ENCODE peak calls at places on chromosomes 6 and 20, in eight cellular contexts. One of them, this sample, is unnamed.

GRCh38 chr6:83707829-83708545 is 914 bp downstream of the SNAP91 start:
- DNase-seq in right atrium auricular region: no peak
- DNase-seq in IMR-90: no peak
- DNase-seq in CD8-positive, alpha-beta T cell: no peak
- DNase-seq in endodermal cell: peak
- DNase-seq in heart right ventricle: no peak
- DNase-seq in dorsolateral prefrontal cortex: peak
- DNase-seq in A549: no peak
- DNase-seq in this sample: no peak

GRCh38 chr6:151330130-151330715 is 61.1 kb downstream of the ZBTB2 start:
- DNase-seq in endodermal cell: no peak
- DNase-seq in dorsolateral prefrontal cortex: no peak
- DNase-seq in heart right ventricle: no peak
- DNase-seq in A549: no peak
- DNase-seq in CD8-positive, alpha-beta T cell: no peak
- DNase-seq in right atrium auricular region: no peak
- DNase-seq in IMR-90: peak
- DNase-seq in this sample: no peak

GRCh38 chr20:62165762-62166399 is 16.9 kb upstream of the MTG2 start:
- DNase-seq in dorsolateral prefrontal cortex: no peak
- DNase-seq in heart right ventricle: no peak
- DNase-seq in endodermal cell: no peak
- DNase-seq in CD8-positive, alpha-beta T cell: no peak
- DNase-seq in A549: no peak
- DNase-seq in IMR-90: no peak
- DNase-seq in right atrium auricular region: no peak
- DNase-seq in this sample: no peak

GRCh38 chr6:23499549-23499948 is 626.5 kb upstream of the NRSN1 start:
- DNase-seq in IMR-90: no peak
- DNase-seq in CD8-positive, alpha-beta T cell: no peak
- DNase-seq in A549: no peak
- DNase-seq in right atrium auricular region: no peak
- DNase-seq in dorsolateral prefrontal cortex: no peak
- DNase-seq in endodermal cell: no peak
- DNase-seq in heart right ventricle: no peak
- DNase-seq in this sample: no peak

GRCh38 chr20:25339608-25340007 is 51.0 kb downstream of the ABHD12 start:
- DNase-seq in dorsolateral prefrontal cortex: no peak
- DNase-seq in A549: no peak
- DNase-seq in IMR-90: no peak
- DNase-seq in right atrium auricular region: no peak
- DNase-seq in endodermal cell: no peak
- DNase-seq in CD8-positive, alpha-beta T cell: no peak
- DNase-seq in heart right ventricle: no peak
- DNase-seq in this sample: no peak

GRCh38 chr6:114000066-114000465 is 29.1 kb upstream of the HDAC2 start:
- DNase-seq in dorsolateral prefrontal cortex: no peak
- DNase-seq in heart right ventricle: no peak
- DNase-seq in right atrium auricular region: no peak
- DNase-seq in endodermal cell: no peak
- DNase-seq in A549: no peak
- DNase-seq in CD8-positive, alpha-beta T cell: no peak
- DNase-seq in IMR-90: peak
- DNase-seq in this sample: no peak

GRCh38 chr6:14888575-14889000 is 357.3 kb upstream of the JARID2 start:
- DNase-seq in CD8-positive, alpha-beta T cell: no peak
- DNase-seq in A549: no peak
- DNase-seq in dorsolateral prefrontal cortex: no peak
- DNase-seq in endodermal cell: no peak
- DNase-seq in IMR-90: no peak
- DNase-seq in right atrium auricular region: no peak
- DNase-seq in heart right ventricle: peak
- DNase-seq in this sample: no peak

GRCh38 chr6:122620902-122621301 is 10.7 kb downstream of the PKIB start:
- DNase-seq in IMR-90: peak
- DNase-seq in CD8-positive, alpha-beta T cell: no peak
- DNase-seq in dorsolateral prefrontal cortex: no peak
- DNase-seq in A549: peak
- DNase-seq in right atrium auricular region: no peak
- DNase-seq in endodermal cell: no peak
- DNase-seq in heart right ventricle: no peak
- DNase-seq in this sample: no peak

GRCh38 chr6:31473780-31474725 is 23.9 kb upstream of the MICB start:
- DNase-seq in A549: no peak
- DNase-seq in heart right ventricle: no peak
- DNase-seq in IMR-90: peak
- DNase-seq in CD8-positive, alpha-beta T cell: no peak
- DNase-seq in dorsolateral prefrontal cortex: no peak
- DNase-seq in endodermal cell: peak
- DNase-seq in right atrium auricular region: no peak
- DNase-seq in this sample: no peak

GRCh38 chr6:151847064-151847463 is 39.6 kb downstream of the ESR1 start:
- DNase-seq in A549: peak
- DNase-seq in endodermal cell: peak
- DNase-seq in dorsolateral prefrontal cortex: no peak
- DNase-seq in heart right ventricle: peak
- DNase-seq in CD8-positive, alpha-beta T cell: no peak
- DNase-seq in right atrium auricular region: no peak
- DNase-seq in IMR-90: peak
- DNase-seq in this sample: no peak

GRCh38 chr6:85453052-85453451 is 3.2 kb downstream of the NT5E start:
- DNase-seq in IMR-90: no peak
- DNase-seq in CD8-positive, alpha-beta T cell: no peak
- DNase-seq in dorsolateral prefrontal cortex: no peak
- DNase-seq in heart right ventricle: no peak
- DNase-seq in endodermal cell: no peak
- DNase-seq in A549: no peak
- DNase-seq in right atrium auricular region: no peak
- DNase-seq in this sample: no peak

GRCh38 chr6:32642707-32643106 is 5.5 kb downstream of the HLA-DQA1 start:
- DNase-seq in IMR-90: no peak
- DNase-seq in CD8-positive, alpha-beta T cell: no peak
- DNase-seq in endodermal cell: no peak
- DNase-seq in dorsolateral prefrontal cortex: no peak
- DNase-seq in right atrium auricular region: no peak
- DNase-seq in A549: no peak
- DNase-seq in heart right ventricle: no peak
- DNase-seq in this sample: no peak

GRCh38 chr6:87237804-87238203 is 82.4 kb downstream of the ZNF292 start:
- DNase-seq in right atrium auricular region: no peak
- DNase-seq in dorsolateral prefrontal cortex: no peak
- DNase-seq in heart right ventricle: no peak
- DNase-seq in CD8-positive, alpha-beta T cell: no peak
- DNase-seq in A549: peak
- DNase-seq in endodermal cell: no peak
- DNase-seq in IMR-90: peak
- DNase-seq in this sample: no peak

GRCh38 chr6:117451607-117452164 is 25.9 kb upstream of the ROS1 start:
- DNase-seq in right atrium auricular region: no peak
- DNase-seq in CD8-positive, alpha-beta T cell: no peak
- DNase-seq in endodermal cell: no peak
- DNase-seq in heart right ventricle: no peak
- DNase-seq in A549: no peak
- DNase-seq in dorsolateral prefrontal cortex: no peak
- DNase-seq in IMR-90: peak
- DNase-seq in this sample: no peak

GRCh38 chr6:160430741-160431140 is 82.6 kb downstream of the SLC22A3 start:
- DNase-seq in heart right ventricle: peak
- DNase-seq in IMR-90: no peak
- DNase-seq in CD8-positive, alpha-beta T cell: no peak
- DNase-seq in right atrium auricular region: no peak
- DNase-seq in A549: no peak
- DNase-seq in endodermal cell: no peak
- DNase-seq in dorsolateral prefrontal cortex: no peak
- DNase-seq in this sample: no peak

GRCh38 chr6:88246654-88247053 is 80.5 kb upstream of the CNR1 start:
- DNase-seq in right atrium auricular region: no peak
- DNase-seq in endodermal cell: peak
- DNase-seq in IMR-90: no peak
- DNase-seq in heart right ventricle: no peak
- DNase-seq in A549: no peak
- DNase-seq in CD8-positive, alpha-beta T cell: no peak
- DNase-seq in dorsolateral prefrontal cortex: no peak
- DNase-seq in this sample: no peak

GRCh38 chr6:107458687-107459282 is 579 bp downstream of the PDSS2 start:
- DNase-seq in dorsolateral prefrontal cortex: peak
- DNase-seq in CD8-positive, alpha-beta T cell: peak
- DNase-seq in endodermal cell: no peak
- DNase-seq in IMR-90: peak
- DNase-seq in heart right ventricle: no peak
- DNase-seq in right atrium auricular region: no peak
- DNase-seq in A549: no peak
- DNase-seq in this sample: no peak

GRCh38 chr6:41706876-41707564 is 28.4 kb downstream of the TFEB start:
- DNase-seq in right atrium auricular region: peak
- DNase-seq in A549: no peak
- DNase-seq in CD8-positive, alpha-beta T cell: no peak
- DNase-seq in IMR-90: peak
- DNase-seq in dorsolateral prefrontal cortex: no peak
- DNase-seq in heart right ventricle: no peak
- DNase-seq in endodermal cell: no peak
- DNase-seq in this sample: no peak

GRCh38 chr6:100612101-100612500 is 147.4 kb upstream of the SIM1 start:
- DNase-seq in right atrium auricular region: no peak
- DNase-seq in heart right ventricle: no peak
- DNase-seq in CD8-positive, alpha-beta T cell: no peak
- DNase-seq in A549: no peak
- DNase-seq in endodermal cell: no peak
- DNase-seq in dorsolateral prefrontal cortex: no peak
- DNase-seq in IMR-90: no peak
- DNase-seq in this sample: no peak

GRCh38 chr6:12751694-12752304 is 35.2 kb downstream of the PHACTR1 start:
- DNase-seq in endodermal cell: peak
- DNase-seq in IMR-90: peak
- DNase-seq in right atrium auricular region: no peak
- DNase-seq in CD8-positive, alpha-beta T cell: no peak
- DNase-seq in dorsolateral prefrontal cortex: no peak
- DNase-seq in heart right ventricle: peak
- DNase-seq in A549: peak
- DNase-seq in this sample: no peak

GRCh38 chr6:129104131-129104530 is 221.2 kb downstream of the LAMA2 start:
- DNase-seq in dorsolateral prefrontal cortex: no peak
- DNase-seq in heart right ventricle: no peak
- DNase-seq in A549: no peak
- DNase-seq in CD8-positive, alpha-beta T cell: no peak
- DNase-seq in endodermal cell: no peak
- DNase-seq in right atrium auricular region: no peak
- DNase-seq in IMR-90: peak
- DNase-seq in this sample: no peak

GRCh38 chr6:45569210-45569945 is 191.6 kb upstream of the SUPT3H start:
- DNase-seq in right atrium auricular region: no peak
- DNase-seq in endodermal cell: no peak
- DNase-seq in IMR-90: no peak
- DNase-seq in dorsolateral prefrontal cortex: no peak
- DNase-seq in A549: no peak
- DNase-seq in CD8-positive, alpha-beta T cell: no peak
- DNase-seq in heart right ventricle: no peak
- DNase-seq in this sample: no peak

GRCh38 chr20:45993197-45993951 is 15.3 kb upstream of the MMP9 start:
- DNase-seq in right atrium auricular region: no peak
- DNase-seq in endodermal cell: peak
- DNase-seq in dorsolateral prefrontal cortex: no peak
- DNase-seq in heart right ventricle: no peak
- DNase-seq in A549: peak
- DNase-seq in IMR-90: peak
- DNase-seq in CD8-positive, alpha-beta T cell: no peak
- DNase-seq in this sample: no peak

GRCh38 chr6:37516920-37517405 is 17.3 kb upstream of the CCDC167 start:
- DNase-seq in right atrium auricular region: no peak
- DNase-seq in A549: no peak
- DNase-seq in dorsolateral prefrontal cortex: no peak
- DNase-seq in endodermal cell: no peak
- DNase-seq in IMR-90: no peak
- DNase-seq in CD8-positive, alpha-beta T cell: peak
- DNase-seq in heart right ventricle: no peak
- DNase-seq in this sample: no peak
- H3K27ac ChIP-seq in right atrium auricular region: no peak
- H3K27ac ChIP-seq in A549: no peak
- H3K27ac ChIP-seq in dorsolateral prefrontal cortex: no peak
- H3K27ac ChIP-seq in endodermal cell: peak
- H3K27ac ChIP-seq in IMR-90: no peak
- H3K27ac ChIP-seq in CD8-positive, alpha-beta T cell: peak
- H3K27ac ChIP-seq in heart right ventricle: no peak
- H3K27ac ChIP-seq in this sample: no peak

GRCh38 chr6:66605971-66606370 is 898.9 kb upstream of the EYS start:
- DNase-seq in A549: no peak
- DNase-seq in IMR-90: peak
- DNase-seq in heart right ventricle: no peak
- DNase-seq in right atrium auricular region: no peak
- DNase-seq in endodermal cell: no peak
- DNase-seq in CD8-positive, alpha-beta T cell: no peak
- DNase-seq in dorsolateral prefrontal cortex: no peak
- DNase-seq in this sample: no peak

GRCh38 chr6:66599541-66599940 is 892.5 kb upstream of the EYS start:
- DNase-seq in CD8-positive, alpha-beta T cell: no peak
- DNase-seq in A549: no peak
- DNase-seq in IMR-90: no peak
- DNase-seq in right atrium auricular region: no peak
- DNase-seq in heart right ventricle: no peak
- DNase-seq in dorsolateral prefrontal cortex: no peak
- DNase-seq in endodermal cell: no peak
- DNase-seq in this sample: no peak

DNA sequence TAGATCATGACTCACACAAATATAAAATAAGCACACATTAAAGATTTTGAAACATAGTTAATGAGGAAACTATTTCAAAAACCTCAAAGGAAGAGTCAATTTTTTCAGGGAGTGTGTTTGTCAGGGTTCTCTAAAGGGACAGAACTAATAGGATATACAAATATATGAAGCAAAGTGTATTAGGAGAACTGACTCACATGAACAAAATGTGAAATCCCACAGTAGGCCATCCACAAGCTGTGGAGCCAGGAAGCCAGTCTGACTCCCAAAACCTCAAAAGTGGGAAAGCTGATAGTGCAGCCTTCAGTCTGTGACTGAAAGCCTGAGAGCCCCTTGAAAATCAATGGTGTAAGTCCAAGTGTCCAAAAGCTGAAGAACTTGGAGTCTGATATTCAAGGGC is 898.0 kb upstream of the EYS start:
- DNase-seq in heart right ventricle: no peak
- DNase-seq in dorsolateral prefrontal cortex: no peak
- DNase-seq in CD8-positive, alpha-beta T cell: no peak
- DNase-seq in endodermal cell: no peak
- DNase-seq in IMR-90: no peak
- DNase-seq in right atrium auricular region: no peak
- DNase-seq in A549: no peak
- DNase-seq in this sample: no peak
- H3K27ac ChIP-seq in heart right ventricle: no peak
- H3K27ac ChIP-seq in dorsolateral prefrontal cortex: no peak
- H3K27ac ChIP-seq in CD8-positive, alpha-beta T cell: no peak
- H3K27ac ChIP-seq in endodermal cell: no peak
- H3K27ac ChIP-seq in IMR-90: no peak
- H3K27ac ChIP-seq in right atrium auricular region: no peak
- H3K27ac ChIP-seq in A549: no peak
- H3K27ac ChIP-seq in this sample: no peak

GRCh38 chr20:37350655-37351574 is 5.0 kb downstream of the SRC start:
- DNase-seq in right atrium auricular region: no peak
- DNase-seq in IMR-90: no peak
- DNase-seq in heart right ventricle: no peak
- DNase-seq in A549: no peak
- DNase-seq in dorsolateral prefrontal cortex: no peak
- DNase-seq in endodermal cell: no peak
- DNase-seq in CD8-positive, alpha-beta T cell: no peak
- DNase-seq in this sample: peak
- H3K27ac ChIP-seq in right atrium auricular region: no peak
- H3K27ac ChIP-seq in IMR-90: no peak
- H3K27ac ChIP-seq in heart right ventricle: no peak
- H3K27ac ChIP-seq in A549: no peak
- H3K27ac ChIP-seq in dorsolateral prefrontal cortex: no peak
- H3K27ac ChIP-seq in endodermal cell: no peak
- H3K27ac ChIP-seq in CD8-positive, alpha-beta T cell: no peak
- H3K27ac ChIP-seq in this sample: no peak

GRCh38 chr6:53623497-53623896 is 42.1 kb downstream of the KLHL31 start:
- DNase-seq in right atrium auricular region: no peak
- DNase-seq in heart right ventricle: no peak
- DNase-seq in IMR-90: peak
- DNase-seq in A549: no peak
- DNase-seq in endodermal cell: no peak
- DNase-seq in CD8-positive, alpha-beta T cell: no peak
- DNase-seq in dorsolateral prefrontal cortex: no peak
- DNase-seq in this sample: no peak
- H3K27ac ChIP-seq in right atrium auricular region: no peak
- H3K27ac ChIP-seq in heart right ventricle: no peak
- H3K27ac ChIP-seq in IMR-90: no peak
- H3K27ac ChIP-seq in A549: peak
- H3K27ac ChIP-seq in endodermal cell: no peak
- H3K27ac ChIP-seq in CD8-positive, alpha-beta T cell: no peak
- H3K27ac ChIP-seq in dorsolateral prefrontal cortex: no peak
- H3K27ac ChIP-seq in this sample: no peak

This sample was measured in coronary artery.